ENCODE peak calls at places on chromosomes 6 and 20, in five cellular contexts. D, R, E, O and V are unnamed samples.

GRCh38 chr20:52747736-52748135 is 224.4 kb upstream of the TSHZ2 start:
- DNase-seq in E (no peak), R (no peak), O (peak), D (peak), V (peak)

GRCh38 chr6:141107562-141108160 is 1025.1 kb upstream of the GJE1 start:
- DNase-seq in O (no peak), D (no peak), E (no peak), R (no peak), V (no peak)

GRCh38 chr20:24651171-24651972 is 181.9 kb downstream of the SYNDIG1 start:
- DNase-seq in R (no peak), E (no peak), D (no peak), O (no peak), V (no peak)

GRCh38 chr6:38638941-38639497 is 710 bp downstream of the BTBD9 start:
- DNase-seq in D (no peak), O (peak), E (no peak), R (no peak), V (no peak)

GRCh38 chr6:144007779-144008500 is at the start of gene PLAGL1:
- DNase-seq in E (peak), D (peak), O (peak), R (no peak), V (peak)

GRCh38 chr20:45892828-45893500 is 1.8 kb downstream of the CTSA start:
- DNase-seq in R (no peak), O (no peak), E (no peak), D (no peak), V (no peak)

GRCh38 chr6:16206595-16207037 is 31.8 kb upstream of the GMPR start:
- DNase-seq in R (no peak), O (peak), D (peak), E (peak), V (peak)

GRCh38 chr6:169326067-169326799 is 72.6 kb upstream of the THBS2 start:
- DNase-seq in E (peak), R (no peak), O (peak), D (no peak), V (peak)

GRCh38 chr6:83852528-83853177 is 507 bp upstream of the RIPPLY2 start:
- DNase-seq in O (no peak), R (no peak), D (no peak), E (no peak), V (no peak)

GRCh38 chr6:156563710-156564109 is 213.5 kb upstream of the ARID1B start:
- DNase-seq in R (no peak), O (no peak), E (no peak), D (no peak), V (no peak)

GRCh38 chr6:100479180-100480035 is 14.7 kb upstream of the SIM1 start:
- DNase-seq in E (no peak), D (peak), O (peak), R (peak), V (no peak)

GRCh38 chr6:4805553-4806307 is 29.5 kb downstream of the CDYL start:
- DNase-seq in E (peak), D (no peak), R (no peak), O (peak), V (peak)

GRCh38 chr6:137002505-137002904 is 42.3 kb downstream of the IL20RA start:
- DNase-seq in R (no peak), E (no peak), O (no peak), D (no peak), V (no peak)

GRCh38 chr6:84551797-84552196 is 212.6 kb downstream of the TBX18 start:
- DNase-seq in E (no peak), D (no peak), O (no peak), R (no peak), V (no peak)

GRCh38 chr20:64101731-64102621 is 5.4 kb downstream of the NPBWR2 start:
- DNase-seq in O (no peak), R (no peak), E (peak), D (peak), V (peak)

GRCh38 chr20:41664584-41664983 is 46.4 kb upstream of the CHD6 start:
- DNase-seq in R (peak), O (peak), E (no peak), D (peak), V (no peak)

GRCh38 chr6:16624631-16625299 is 136.5 kb downstream of the ATXN1 start:
- DNase-seq in E (no peak), R (no peak), D (no peak), O (no peak), V (no peak)

GRCh38 chr6:169174516-169175359 is 78.9 kb downstream of the THBS2 start:
- DNase-seq in D (peak), E (no peak), O (no peak), R (no peak), V (no peak)

GRCh38 chr6:42163941-42164340 is 9.2 kb upstream of the GUCA1A start:
- DNase-seq in D (no peak), O (no peak), E (no peak), R (no peak), V (no peak)

GRCh38 chr6:143838395-143838794 is 4.7 kb upstream of the LTV1 start:
- DNase-seq in D (no peak), E (no peak), O (peak), R (no peak), V (no peak)

GRCh38 chr6:158152659-158153058 is 15.4 kb downstream of the SERAC1 start:
- DNase-seq in O (peak), R (no peak), E (no peak), D (no peak), V (no peak)

GRCh38 chr6:26352315-26352714 is 12.7 kb upstream of the BTN3A2 start:
- DNase-seq in E (no peak), R (no peak), O (no peak), D (no peak), V (no peak)

GRCh38 chr6:26350858-26351543 is 14.0 kb upstream of the BTN3A2 start:
- DNase-seq in R (no peak), O (no peak), D (no peak), E (no peak), V (no peak)

GRCh38 chr6:26349964-26350857 is 14.8 kb upstream of the BTN3A2 start:
- DNase-seq in D (no peak), R (no peak), O (peak), E (no peak), V (no peak)

GRCh38 chr6:26354162-26354561 is 10.8 kb upstream of the BTN3A2 start:
- DNase-seq in R (no peak), O (no peak), D (no peak), E (no peak), V (no peak)

GRCh38 chr6:26351544-26351953 is 13.4 kb upstream of the BTN3A2 start:
- DNase-seq in E (no peak), O (peak), D (peak), R (no peak), V (no peak)
- TF ChIP-seq ATF2 in E (no peak), O (no peak), D (no peak), R (no peak), V (no peak)

GRCh38 chr20:32152421-32153155 is 43.1 kb downstream of the TM9SF4 start:
- DNase-seq in R (no peak), D (no peak), O (peak), E (no peak), V (no peak)
- TF ChIP-seq ATF2 in R (no peak), D (no peak), O (no peak), E (no peak), V (no peak)

GRCh38 chr6:96826865-96827264 is 10.4 kb downstream of the GPR63 start:
- DNase-seq in E (no peak), O (no peak), D (no peak), R (no peak), V (no peak)

GRCh38 chr6:96823743-96824142 is 13.5 kb downstream of the GPR63 start:
- DNase-seq in D (no peak), R (no peak), E (no peak), O (no peak), V (no peak)

GRCh38 chr6:96816182-96816888 is 20.9 kb downstream of the GPR63 start:
- DNase-seq in E (no peak), D (no peak), R (no peak), O (no peak), V (no peak)

DNA sequence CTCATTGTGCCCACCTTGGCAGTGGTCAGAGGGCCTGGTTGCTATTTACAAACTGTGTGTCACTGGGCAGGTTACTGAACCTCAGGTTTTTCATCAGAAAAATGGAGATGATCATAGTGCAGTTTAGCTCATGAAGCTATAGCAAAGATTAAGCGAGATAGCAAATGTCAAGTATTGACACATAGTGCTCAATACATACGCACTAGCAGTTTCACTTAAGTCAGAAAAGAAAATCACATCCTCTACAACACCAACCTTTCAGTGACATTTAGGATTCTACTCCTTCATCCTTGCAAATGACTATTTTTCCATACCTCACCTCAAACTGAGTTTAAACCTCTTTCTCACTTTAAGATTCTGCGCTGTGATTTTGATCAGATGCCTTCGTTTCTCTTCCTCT is 16.2 kb downstream of the GPR63 start:
- DNase-seq in R (no peak), O (no peak), D (no peak), E (no peak), V (no peak)
- TF ChIP-seq ATF2 in R (no peak), O (no peak), D (no peak), E (no peak), V (no peak)

GRCh38 chr6:125792680-125793079 is 1.9 kb downstream of the NCOA7 start:
- DNase-seq in R (no peak), E (no peak), D (no peak), O (no peak), V (no peak)

GRCh38 chr6:125793280-125793679 is 2.5 kb downstream of the NCOA7 start:
- DNase-seq in E (no peak), R (no peak), O (no peak), D (peak), V (no peak)

GRCh38 chr6:125794342-125795137 is 3.8 kb downstream of the NCOA7 start:
- DNase-seq in E (no peak), D (no peak), O (no peak), R (no peak), V (no peak)

GRCh38 chr6:125795301-125795700 is 4.5 kb downstream of the NCOA7 start:
- DNase-seq in D (no peak), R (no peak), O (no peak), E (no peak), V (no peak)

DNA sequence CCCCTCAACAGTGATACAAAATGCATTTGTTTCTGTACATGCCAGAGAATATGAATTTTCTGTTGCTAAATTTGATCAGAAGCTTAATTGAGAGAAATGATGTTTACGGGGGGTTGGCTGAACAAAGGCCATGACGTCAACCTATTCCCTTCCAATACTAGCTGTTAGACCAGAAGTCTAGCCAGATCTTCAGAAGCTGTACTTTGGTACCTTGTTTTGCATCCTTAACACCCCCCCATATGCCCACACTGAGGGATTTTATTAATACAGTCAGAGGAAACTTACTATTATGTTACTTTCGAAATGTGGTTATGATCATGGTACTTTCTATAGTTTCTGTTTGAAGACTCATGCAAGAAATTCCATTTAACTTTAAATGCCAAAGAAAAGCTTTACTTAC is 3.1 kb downstream of the NCOA7 start:
- DNase-seq in R (no peak), E (no peak), D (no peak), O (no peak), V (no peak)
- TF ChIP-seq ATF2 in R (peak), E (no peak), D (no peak), O (no peak), V (no peak)

GRCh38 chr6:79240509-79240908 is 6.0 kb upstream of the HMGN3 start:
- DNase-seq in E (no peak), O (no peak), R (no peak), D (no peak), V (no peak)
- TF ChIP-seq ATF2 in E (no peak), O (no peak), R (no peak), D (no peak), V (no peak)

GRCh38 chr20:36130316-36130865 is 24.1 kb upstream of the EPB41L1 start:
- DNase-seq in E (no peak), D (no peak), R (no peak), O (no peak), V (no peak)

GRCh38 chr20:36132802-36133211 is 21.7 kb upstream of the EPB41L1 start:
- DNase-seq in E (no peak), O (no peak), R (no peak), D (no peak), V (no peak)

GRCh38 chr20:36135159-36135558 is 19.4 kb upstream of the EPB41L1 start:
- DNase-seq in D (no peak), O (no peak), R (no peak), E (no peak), V (no peak)

GRCh38 chr20:36135821-36136220 is 18.7 kb upstream of the EPB41L1 start:
- DNase-seq in E (no peak), D (no peak), O (no peak), R (no peak), V (no peak)

DNA sequence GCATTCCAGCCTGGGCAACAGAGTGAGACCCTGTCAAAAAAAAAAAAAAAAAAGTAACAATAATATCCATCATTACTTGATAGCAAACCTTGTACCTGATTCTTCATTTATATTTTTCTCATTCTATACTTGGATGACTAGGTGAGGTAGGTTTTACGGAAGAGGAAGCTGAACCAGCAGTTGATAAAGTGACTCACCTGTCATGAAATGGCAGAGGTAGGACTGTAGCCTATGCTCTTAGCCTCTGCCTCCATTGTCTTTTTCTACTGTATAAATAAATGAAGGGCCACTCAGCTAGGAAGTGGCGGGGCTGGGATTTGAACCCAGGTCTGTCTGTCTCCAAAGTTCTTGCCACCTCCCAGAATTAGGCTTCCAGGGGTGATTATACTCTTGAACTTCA is 20.7 kb upstream of the EPB41L1 start:
- DNase-seq in R (no peak), D (no peak), O (no peak), E (no peak), V (no peak)
- TF ChIP-seq ATF2 in R (no peak), D (no peak), O (no peak), E (no peak), V (no peak)

DNA sequence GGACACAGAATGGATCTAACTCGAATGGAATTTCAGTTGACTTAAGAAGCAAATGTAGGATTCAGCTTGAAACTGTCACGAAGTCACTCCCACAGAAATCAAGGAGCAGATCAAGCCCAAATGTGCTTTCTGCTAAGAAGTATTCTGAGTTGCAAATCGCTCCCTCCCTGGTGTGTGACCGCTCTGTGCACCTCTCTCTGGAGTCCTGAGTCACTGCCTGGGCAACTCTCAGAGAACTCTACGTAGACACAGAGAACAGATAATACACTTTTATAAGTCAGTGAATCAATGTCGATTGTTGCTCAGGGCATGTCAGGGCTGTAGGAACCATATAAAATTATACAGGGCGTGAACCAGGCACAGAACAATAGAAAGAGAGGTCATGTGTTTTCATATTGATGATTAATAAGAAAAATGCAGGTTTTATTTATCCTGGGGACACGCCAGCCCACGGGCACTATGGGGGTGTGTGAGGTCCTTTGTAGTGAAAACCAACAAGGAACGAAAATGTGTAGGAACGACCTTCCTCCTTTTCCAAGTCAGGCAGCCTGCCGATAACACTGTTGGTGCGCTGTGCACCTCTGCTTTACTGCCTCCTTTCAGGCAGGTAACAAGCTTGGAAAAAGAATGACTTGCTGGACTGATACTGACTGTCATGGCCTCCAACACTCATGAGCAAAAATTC is 248.1 kb upstream of the FOXQ1 start:
- DNase-seq in E (no peak), R (no peak), D (no peak), O (no peak), V (no peak)
- TF ChIP-seq ATF2 in E (no peak), R (no peak), D (no peak), O (no peak), V (no peak)

GRCh38 chr6:28719275-28719940 is 193.7 kb downstream of the GPX5 start:
- DNase-seq in D (peak), O (peak), R (no peak), E (peak), V (peak)
- TF ChIP-seq ATF2 in D (no peak), O (no peak), R (no peak), E (no peak), V (no peak)

DNA sequence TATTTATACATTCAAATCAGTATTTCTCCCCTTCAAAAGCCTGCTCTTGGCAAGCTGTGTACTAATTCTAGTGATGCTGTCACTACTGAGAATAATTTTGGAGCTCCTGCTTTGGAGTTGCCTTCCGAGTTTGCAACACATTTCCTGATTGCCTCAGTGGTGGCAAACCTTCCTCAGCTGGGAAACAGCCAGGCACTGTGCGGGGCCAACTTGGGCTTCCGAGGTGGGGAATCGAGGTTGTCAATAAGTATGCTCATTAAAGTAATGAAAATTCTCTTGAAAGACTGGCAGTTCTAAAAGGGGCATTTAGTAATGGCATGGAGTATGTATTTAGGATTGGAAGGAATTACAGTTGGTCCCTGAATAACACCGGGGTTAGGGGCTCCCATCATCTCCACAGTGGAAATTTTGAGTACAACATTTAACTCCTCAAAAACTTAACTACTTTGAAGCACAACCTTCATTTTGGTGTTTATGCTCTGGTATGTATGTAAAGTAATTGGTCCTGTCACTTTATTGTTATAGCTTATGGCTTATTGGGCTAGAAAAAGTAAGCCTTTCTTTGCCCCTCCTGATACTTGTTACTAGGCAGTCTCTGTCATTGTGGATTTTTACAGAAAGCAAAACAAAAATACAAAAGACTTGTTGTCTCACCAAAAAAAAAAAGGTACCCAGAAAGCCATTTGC is 2.7 kb downstream of the PAQR8 start:
- DNase-seq in R (no peak), O (no peak), E (no peak), D (no peak), V (no peak)
- TF ChIP-seq ATF2 in R (no peak), O (no peak), E (no peak), D (no peak), V (no peak)